ENCODE peak calls at places on chromosomes 1 and 21, in four cellular contexts. W, J, T and I are unnamed samples.
A peak's percentile ranks its signal among the peaks of the same experiment; 100 is the strongest.

GRCh38 chr1:37995773-37996379 is 6.1 kb upstream of the SF3A3 start:
- DNase-seq in T (no peak), W (peak; percentile 71), J (no peak), I (no peak)

GRCh38 chr1:39047374-39048229 is 21.5 kb downstream of the NDUFS5 start:
- DNase-seq in T (no peak), W (no peak), J (no peak), I (no peak)

GRCh38 chr1:50967416-50968020 is 2.5 kb upstream of the CDKN2C start:
- DNase-seq in W (no peak), J (no peak), T (no peak), I (peak; percentile 84)

GRCh38 chr21:46268371-46268770 is 17.0 kb downstream of the MCM3AP start:
- DNase-seq in W (no peak), T (no peak), J (no peak), I (no peak)

GRCh38 chr1:87951852-87952251 is 623.2 kb downstream of the LMO4 start:
- DNase-seq in T (no peak), J (no peak), W (no peak), I (no peak)

GRCh38 chr1:83805921-83806320 is 193.0 kb downstream of the TTLL7 start:
- DNase-seq in T (no peak), W (no peak), J (no peak), I (no peak)

GRCh38 chr1:143698016-143698415 is 273.8 kb downstream of the FAM72C start:
- DNase-seq in J (no peak), T (peak; percentile 65), W (peak; percentile 24), I (no peak)

GRCh38 chr21:34221331-34222030 is 142.3 kb upstream of the KCNE2 start:
- DNase-seq in J (no peak), T (no peak), W (no peak), I (no peak)

GRCh38 chr1:115456441-115456961 is 118.5 kb upstream of the NGF start:
- DNase-seq in W (no peak), J (no peak), T (no peak), I (peak; percentile 67)

GRCh38 chr1:31443673-31444072 is 30.7 kb downstream of the SERINC2 start:
- DNase-seq in T (no peak), J (no peak), W (no peak), I (no peak)

GRCh38 chr1:84143796-84144565 is at the start of gene PRKACB:
- DNase-seq in W (no peak), T (no peak), J (peak; percentile 68), I (no peak)

GRCh38 chr1:9613625-9614299 is 25.1 kb downstream of the TMEM201 start:
- DNase-seq in W (no peak), J (no peak), T (no peak), I (no peak)

GRCh38 chr1:3166206-3166918 is 97.4 kb downstream of the PRDM16 start:
- DNase-seq in W (no peak), J (no peak), T (no peak), I (no peak)

GRCh38 chr1:10696977-10697376 is 99.5 kb downstream of the CASZ1 start:
- DNase-seq in J (no peak), W (no peak), T (no peak), I (no peak)

GRCh38 chr1:232891116-232891515 is 59.3 kb upstream of the NTPCR start:
- DNase-seq in J (no peak), W (no peak), T (no peak), I (no peak)

GRCh38 chr21:43627527-43627926 is 31.8 kb downstream of the HSF2BP start:
- DNase-seq in T (no peak), W (no peak), J (no peak), I (no peak)

GRCh38 chr1:85935234-85935633 is 221.3 kb downstream of the COL24A1 start:
- DNase-seq in J (no peak), T (no peak), W (no peak), I (no peak)

GRCh38 chr21:46438241-46438640 is 20.4 kb upstream of the DIP2A start:
- DNase-seq in W (no peak), J (no peak), T (no peak), I (no peak)

GRCh38 chr1:182699673-182700350 is 15.4 kb upstream of the RGS8 start:
- DNase-seq in T (peak; percentile 32), W (peak; percentile 88), J (no peak), I (no peak)